ENCODE peak calls at places on chromosomes 4 and X, in nine cellular contexts. O is A549, F is GM23248, B is left ventricle myocardium inferior, V is K562, I is mesenchymal stem cell, M is heart right ventricle, U is Karpas-422, T is mammary epithelial cell. S is an unnamed sample.

GRCh38 chr4:88939697-88940096 is 117.3 kb downstream of the FAM13A start:
- DNase-seq in O (no peak), F (peak; percentile 20), B (no peak), V (no peak), I (no peak), M (no peak), U (no peak), T (no peak), S (no peak)

GRCh38 chr4:109302366-109303140 is at the start of gene COL25A1:
- DNase-seq in O (no peak), F (peak; percentile 53), B (peak; percentile 51), V (no peak), I (peak; percentile 88), M (peak; percentile 53), U (no peak), T (no peak), S (no peak)

GRCh38 chr4:36308150-36308549 is 26.7 kb downstream of the DTHD1 start:
- DNase-seq in O (no peak), F (no peak), B (no peak), V (no peak), I (no peak), M (no peak), U (no peak), T (no peak), S (no peak)

GRCh38 chr4:85734446-85734845 is 259.5 kb downstream of the ARHGAP24 start:
- DNase-seq in O (no peak), F (peak; percentile 52), B (no peak), V (no peak), I (peak; percentile 35), M (no peak), U (no peak), T (peak; percentile 19), S (no peak)

GRCh38 chr4:53906786-53907185 is 157.6 kb downstream of the CHIC2 start:
- DNase-seq in O (no peak), F (no peak), B (no peak), V (no peak), I (no peak), M (no peak), U (peak; percentile 47), T (no peak), S (no peak)

GRCh38 chr4:13892739-13893105 is 265.2 kb upstream of the BOD1L1 start:
- DNase-seq in O (no peak), F (peak; percentile 78), B (no peak), V (no peak), I (peak; percentile 88), M (no peak), U (no peak), T (no peak), S (no peak)

GRCh38 chrX:11968470-11968869 is 169.8 kb upstream of the FRMPD4 start:
- DNase-seq in O (no peak), F (no peak), B (no peak), V (no peak), I (no peak), M (no peak), U (no peak), T (peak; percentile 67), S (no peak)

GRCh38 chr4:107834241-107834856 is 9.6 kb downstream of the SGMS2 start:
- DNase-seq in O (no peak), F (peak; percentile 6), B (no peak), V (no peak), I (no peak), M (no peak), U (no peak), T (no peak), S (no peak)

GRCh38 chr4:7351014-7351413 is 83.7 kb downstream of the PSAPL1 start:
- DNase-seq in O (no peak), F (no peak), B (peak; percentile 3), V (no peak), I (no peak), M (no peak), U (no peak), T (no peak), S (no peak)

GRCh38 chr4:7353846-7354610 is 80.7 kb downstream of the PSAPL1 start:
- DNase-seq in O (no peak), F (no peak), B (no peak), V (no peak), I (no peak), M (no peak), U (no peak), T (no peak), S (no peak)

GRCh38 chr4:7354937-7355336 is 79.8 kb downstream of the PSAPL1 start:
- DNase-seq in O (no peak), F (peak; percentile 62), B (no peak), V (no peak), I (no peak), M (no peak), U (no peak), T (no peak), S (no peak)

GRCh38 chr4:7352486-7352885 is 82.2 kb downstream of the PSAPL1 start:
- DNase-seq in O (no peak), F (no peak), B (no peak), V (no peak), I (no peak), M (no peak), U (no peak), T (no peak), S (no peak)

DNA sequence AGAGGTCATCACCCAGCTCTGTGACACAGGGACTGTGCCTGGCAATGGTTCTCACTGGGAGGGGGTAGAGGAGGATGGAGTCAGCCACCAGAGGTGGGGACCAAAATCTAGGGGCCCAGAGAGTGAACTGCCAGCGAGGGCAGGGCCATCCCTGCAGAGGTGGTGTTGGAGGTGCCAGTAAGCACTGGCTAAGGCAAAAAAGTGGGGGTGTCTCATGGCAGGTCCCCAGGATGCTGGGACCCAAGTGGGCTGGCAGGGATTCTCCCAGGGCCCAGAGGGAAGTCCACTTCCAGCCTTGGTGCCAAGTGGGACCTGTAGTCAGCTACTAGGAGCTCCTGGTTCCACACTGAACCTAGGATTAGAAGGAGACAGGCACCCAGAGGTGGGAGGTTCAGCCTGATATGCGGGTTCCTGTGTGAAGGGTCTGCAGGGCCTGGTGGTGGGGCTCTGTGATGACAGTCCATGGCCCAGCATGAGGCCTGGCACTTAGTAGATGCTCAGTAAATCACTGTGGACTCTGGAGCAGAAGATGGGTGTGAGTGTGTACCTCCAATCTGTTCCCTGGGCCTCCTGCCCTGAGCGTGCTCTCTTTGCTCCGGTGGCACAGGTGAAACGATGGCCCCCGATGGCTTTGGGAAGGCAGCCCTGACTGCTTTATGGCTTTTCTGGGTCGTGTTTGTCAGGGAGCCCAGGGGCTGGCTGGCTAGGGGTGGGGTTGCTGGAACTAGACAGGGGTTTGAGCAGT is 81.5 kb downstream of the PSAPL1 start:
- DNase-seq in O (no peak), F (no peak), B (no peak), V (no peak), I (no peak), M (no peak), U (no peak), T (no peak), S (no peak)
- H3K27ac ChIP-seq in O (no peak overlapping the region), F (no peak overlapping the region), B (no peak overlapping the region), V (no peak overlapping the region), I (no peak overlapping the region), M (no peak overlapping the region), U (no peak overlapping the region), T (no peak overlapping the region), S (no peak overlapping the region)

DNA sequence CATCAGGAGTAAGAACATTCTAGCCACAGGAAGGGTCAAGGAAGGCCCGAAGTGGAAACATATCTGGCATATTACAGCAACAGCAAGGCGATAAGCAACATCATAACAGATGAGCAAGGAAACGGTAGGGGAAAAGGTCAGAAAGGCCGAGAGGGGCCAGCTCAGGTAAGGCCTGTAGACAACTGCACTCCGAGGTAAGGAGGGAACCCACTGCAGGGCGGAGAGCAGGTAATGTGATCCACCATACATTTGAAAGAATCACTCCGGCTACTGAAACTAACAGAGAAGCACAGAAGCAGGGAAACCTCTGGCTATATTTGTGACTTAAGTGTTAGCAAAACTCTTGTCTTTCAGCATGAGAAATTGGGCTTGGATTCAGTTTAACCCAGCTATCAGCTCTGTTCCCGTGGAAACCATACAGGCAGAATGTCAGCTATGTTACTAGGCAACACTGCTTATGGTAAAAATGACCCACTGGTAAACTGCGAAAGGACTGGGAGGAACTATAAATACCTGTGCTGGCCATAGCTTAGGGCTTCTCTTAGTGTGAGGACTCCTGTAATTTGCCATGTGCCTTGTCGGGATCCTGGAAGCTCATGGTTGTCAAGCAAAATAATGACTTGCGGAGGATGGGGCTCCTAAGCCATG is 31.0 kb downstream of the FRYL start:
- DNase-seq in O (no peak), F (no peak), B (no peak), V (no peak), I (peak; percentile 46), M (no peak), U (no peak), T (no peak), S (no peak)
- H3K4me3 ChIP-seq in O (no peak overlapping the region), F (no peak overlapping the region), B (no peak overlapping the region), V (no peak overlapping the region), I (no peak overlapping the region), M (no peak overlapping the region), U (no peak overlapping the region), T (no peak overlapping the region), S (no peak overlapping the region)

GRCh38 chrX:136658151-136658550 is 10.2 kb downstream of the CD40LG start:
- DNase-seq in O (no peak), F (no peak), B (no peak), V (no peak), I (no peak), M (no peak), U (no peak), T (no peak), S (no peak)
- H3K4me1 ChIP-seq in O (no peaks in the 10 kb centered on the region), F (no peaks in the 10 kb centered on the region), B (no peaks in the 10 kb centered on the region), V (no peaks in the 10 kb centered on the region), I (no peaks in the 10 kb centered on the region), M (no peaks in the 10 kb centered on the region), U (peaks cover 4% of the 10 kb centered on the region), T (no peaks in the 10 kb centered on the region), S (no peaks in the 10 kb centered on the region)

GRCh38 chr4:79652726-79653125 is 244.7 kb upstream of the GK2 start:
- DNase-seq in O (no peak), F (no peak), B (no peak), V (no peak), I (peak; percentile 1), M (no peak), U (no peak), T (no peak), S (no peak)

GRCh38 chr4:79652232-79652631 is 244.2 kb upstream of the GK2 start:
- DNase-seq in O (no peak), F (peak; percentile 37), B (no peak), V (no peak), I (peak; percentile 54), M (no peak), U (no peak), T (no peak), S (no peak)

GRCh38 chr4:79650217-79650616 is 242.2 kb upstream of the GK2 start:
- DNase-seq in O (no peak), F (peak; percentile 13), B (no peak), V (no peak), I (no peak), M (no peak), U (no peak), T (peak; percentile 1), S (no peak)

GRCh38 chr4:79650794-79651431 is 242.9 kb upstream of the GK2 start:
- DNase-seq in O (no peak), F (peak; percentile 62), B (no peak), V (no peak), I (peak; percentile 76), M (no peak), U (no peak), T (peak; percentile 44), S (peak; percentile 31)

DNA sequence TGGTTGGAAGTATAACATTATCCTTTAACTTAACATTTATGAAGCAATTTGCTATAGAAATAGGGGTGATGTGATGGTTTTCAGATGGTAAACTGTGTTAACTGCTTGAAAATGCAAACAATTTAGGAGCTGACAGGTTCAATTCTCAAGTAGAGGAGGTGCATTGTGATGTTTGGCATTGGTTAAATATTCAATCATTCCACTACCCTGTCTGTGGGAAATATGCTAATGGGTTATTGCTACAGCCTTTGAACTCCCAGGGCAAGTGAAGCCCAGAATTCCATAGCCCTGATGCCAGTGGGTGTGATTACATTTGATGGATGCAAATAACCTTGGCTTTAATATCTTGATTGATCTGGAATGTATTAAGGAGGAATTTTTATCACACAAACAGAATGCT is 243.5 kb upstream of the GK2 start:
- DNase-seq in O (no peak), F (peak; percentile 1), B (no peak), V (no peak), I (peak; percentile 12), M (no peak), U (no peak), T (no peak), S (no peak)
- H3K27ac ChIP-seq in O (no peak overlapping the region), F (no peak overlapping the region), B (no peak overlapping the region), V (no peak overlapping the region), I (peak overlapping the region; percentile 81), M (no peak overlapping the region), U (no peak overlapping the region), T (no peak overlapping the region), S (no peak overlapping the region)

S was measured in SJSA1.